ENCODE peak calls at places on chromosomes 2 and 18, in nine cellular contexts. L is B cell, K is frontal cortex, E is Ammon's horn, M is T-helper 17 cell, B is HS-5, D is kidney tubule cell, U is hypothalamus, V is heart left ventricle. O is an unnamed sample.

GRCh38 chr18:58847383-58848071 is 17.1 kb upstream of the ZNF532 start:
- DNase-seq in B (no peak), K (peak), M (no peak), U (no peak), L (peak), V (peak), E (no peak), D (no peak), O (no peak)

GRCh38 chr18:45423664-45424063 is 191.6 kb upstream of the SLC14A2 start:
- DNase-seq in K (no peak), V (no peak), U (no peak), M (no peak), B (no peak), L (no peak), E (no peak), D (no peak), O (no peak)

GRCh38 chr18:26394047-26394654 is 154.2 kb downstream of the KCTD1 start:
- DNase-seq in V (no peak), D (no peak), U (no peak), B (no peak), M (no peak), E (no peak), L (no peak), K (no peak), O (no peak)

GRCh38 chr2:150570712-150571111 is 83.2 kb upstream of the RND3 start:
- DNase-seq in V (no peak), D (peak), K (no peak), U (no peak), L (no peak), M (no peak), B (peak), E (no peak), O (no peak)

GRCh38 chr18:7927119-7927518 is 360.0 kb downstream of the PTPRM start:
- DNase-seq in U (no peak), V (no peak), B (no peak), M (no peak), K (no peak), D (no peak), L (no peak), E (peak), O (no peak)

GRCh38 chr2:222903234-222904220 is 42.7 kb downstream of the ACSL3 start:
- DNase-seq in B (no peak), V (no peak), U (no peak), L (peak), D (peak), M (no peak), K (no peak), E (peak), O (no peak)

GRCh38 chr2:64888591-64889309 is 100.4 kb upstream of the SLC1A4 start:
- DNase-seq in D (peak), K (peak), U (no peak), E (no peak), M (no peak), V (no peak), B (peak), L (no peak), O (no peak)

GRCh38 chr2:23411752-23412431 is 26.9 kb downstream of the KLHL29 start:
- DNase-seq in U (no peak), K (no peak), M (no peak), B (peak), L (no peak), V (no peak), E (no peak), D (peak), O (no peak)

GRCh38 chr18:5424903-5425302 is 118.9 kb downstream of the EPB41L3 start:
- DNase-seq in M (no peak), K (no peak), V (no peak), U (no peak), D (peak), B (no peak), E (peak), L (no peak), O (no peak)

GRCh38 chr2:191050640-191050987 is 36.6 kb upstream of the STAT1 start:
- DNase-seq in B (peak), D (no peak), L (no peak), K (no peak), M (no peak), U (no peak), E (no peak), V (no peak), O (no peak)

GRCh38 chr2:48227617-48228344 is 302.2 kb upstream of the STON1 start:
- DNase-seq in K (no peak), E (peak), B (no peak), L (peak), D (no peak), U (no peak), M (no peak), V (no peak), O (no peak)

GRCh38 chr2:46913471-46914381 is 1.9 kb downstream of the MCFD2 start:
- DNase-seq in D (peak), E (no peak), U (no peak), K (no peak), L (no peak), B (peak), M (no peak), V (no peak), O (no peak)

O was measured in cardiac septum.